ENCODE peak calls at places on chromosome X, in five cellular contexts. L, W, X, I and O are unnamed samples.
A peak's percentile ranks its signal among the peaks of the same experiment; 100 is the strongest.

GRCh38 chrX:31931225-31931624 is 859.4 kb upstream of the FTHL17 start:
- DNase-seq in I (no peak), W (no peak), X (no peak), L (no peak), O (no peak)

GRCh38 chrX:19848110-19848509 is 39.3 kb downstream of the SH3KBP1 start:
- DNase-seq in W (no peak), X (no peak), I (no peak), L (no peak), O (no peak)

GRCh38 chrX:119682019-119682989 is 10.7 kb downstream of the SEPTIN6 start:
- DNase-seq in I (no peak), X (no peak), W (no peak), L (no peak), O (no peak)

GRCh38 chrX:810186-810585 is 179.6 kb downstream of the SHOX start:
- DNase-seq in L (no peak), W (no peak), X (no peak), I (no peak), O (no peak)

GRCh38 chrX:106955004-106955772 is 35.0 kb downstream of the CLDN2 start:
- DNase-seq in I (no peak), W (peak; percentile 59), X (peak; percentile 82), L (no peak), O (no peak)

GRCh38 chrX:33190016-33190415 is 21.3 kb downstream of the DMD start:
- DNase-seq in L (no peak), X (no peak), W (no peak), I (no peak), O (peak; percentile 55)

GRCh38 chrX:13142891-13143290 is 98.5 kb upstream of the FAM9C start:
- DNase-seq in W (no peak), I (no peak), X (no peak), L (no peak), O (no peak)

GRCh38 chrX:124507276-124507675 is 160.9 kb downstream of the SH2D1A start:
- DNase-seq in W (no peak), L (no peak), I (no peak), X (no peak), O (no peak)

GRCh38 chrX:155216940-155217450 is 735 bp downstream of the VBP1 start:
- DNase-seq in X (no peak), L (no peak), W (no peak), I (no peak), O (peak; percentile 66)
- TF ChIP-seq JUN in X (no peak), L (no peak), W (no peak), I (no peak), O (no peak)

GRCh38 chrX:150017868-150018267 is 79.6 kb upstream of the EOLA2 start:
- DNase-seq in L (no peak), W (no peak), X (no peak), I (no peak), O (no peak)

DNA sequence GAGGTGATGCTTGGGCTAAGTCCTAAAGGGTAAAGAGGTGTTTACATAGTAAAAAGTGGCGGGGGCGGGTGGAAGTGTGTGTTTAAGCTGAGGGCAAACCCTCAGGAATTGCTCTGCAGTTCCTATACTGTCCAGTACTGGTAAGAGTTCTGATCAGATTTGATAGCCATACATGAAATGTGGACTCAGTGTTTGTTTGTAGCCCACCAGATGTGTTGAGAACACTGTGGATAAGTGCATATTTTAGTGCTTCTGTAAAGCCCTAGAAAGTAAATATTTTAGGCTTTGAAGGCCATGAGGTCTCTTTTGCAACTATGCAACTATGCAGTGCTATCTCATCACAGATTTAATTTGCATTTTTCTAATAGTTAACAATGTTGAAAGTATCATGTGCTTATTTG is 80.6 kb upstream of the EOLA2 start:
- DNase-seq in X (peak; percentile 15), I (no peak), L (no peak), W (no peak), O (no peak)
- TF ChIP-seq JUN in X (no peak), I (no peak), L (no peak), W (no peak), O (no peak)

GRCh38 chrX:139881130-139881529 is 51.7 kb downstream of the ATP11C start:
- DNase-seq in L (no peak), X (no peak), I (no peak), W (no peak), O (no peak)
- TF ChIP-seq JUN in L (no peak), X (no peak), I (no peak), W (no peak), O (no peak)

GRCh38 chrX:17944833-17945497 is 83.9 kb upstream of the RAI2 start:
- DNase-seq in X (peak; percentile 7), L (no peak), I (peak; percentile 45), W (peak; percentile 7), O (peak; percentile 1)
- TF ChIP-seq JUN in X (no peak), L (no peak), I (no peak), W (no peak), O (no peak)

GRCh38 chrX:28880136-28880535 is 292.9 kb downstream of the IL1RAPL1 start:
- DNase-seq in L (no peak), W (no peak), I (no peak), X (no peak), O (no peak)

GRCh38 chrX:28876901-28877300 is 289.7 kb downstream of the IL1RAPL1 start:
- DNase-seq in I (no peak), W (no peak), X (no peak), L (no peak), O (no peak)

GRCh38 chrX:28876415-28876814 is 289.2 kb downstream of the IL1RAPL1 start:
- DNase-seq in X (no peak), I (no peak), L (no peak), W (no peak), O (no peak)
- TF ChIP-seq JUN in X (no peak), I (no peak), L (no peak), W (no peak), O (no peak)

DNA sequence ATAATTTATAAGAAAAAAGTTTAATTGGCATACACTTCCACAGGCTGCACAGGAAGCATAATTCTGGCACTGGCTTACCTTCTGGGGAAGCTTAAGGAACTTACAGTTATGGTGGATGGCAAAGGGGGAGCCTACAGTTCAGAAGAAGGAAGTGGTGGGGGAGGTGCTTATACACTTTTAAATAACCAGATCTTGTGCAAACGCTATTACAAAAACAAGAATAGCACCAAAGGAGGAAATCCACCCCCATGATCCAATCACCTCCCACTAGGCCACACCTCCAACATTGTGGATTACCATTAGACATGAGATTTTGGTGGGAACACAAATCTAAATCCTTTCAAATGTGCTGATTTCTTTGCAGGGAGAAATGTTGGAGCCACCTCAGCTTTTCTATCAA is 287.7 kb downstream of the CPXCR1 start:
- DNase-seq in X (no peak), W (no peak), L (no peak), I (no peak), O (no peak)
- TF ChIP-seq JUN in X (no peak), W (no peak), L (no peak), I (no peak), O (no peak)

GRCh38 chrX:43720082-43720481 is 64.0 kb downstream of the MAOA start:
- DNase-seq in W (no peak), X (no peak), L (no peak), I (no peak), O (no peak)

GRCh38 chrX:43717161-43717560 is 61.1 kb downstream of the MAOA start:
- DNase-seq in I (no peak), L (no peak), W (no peak), X (no peak), O (no peak)

GRCh38 chrX:43718546-43718945 is 62.4 kb downstream of the MAOA start:
- DNase-seq in I (no peak), L (no peak), X (no peak), W (no peak), O (no peak)

GRCh38 chrX:43718081-43718480 is 62.0 kb downstream of the MAOA start:
- DNase-seq in L (no peak), W (no peak), I (no peak), X (no peak), O (no peak)

DNA sequence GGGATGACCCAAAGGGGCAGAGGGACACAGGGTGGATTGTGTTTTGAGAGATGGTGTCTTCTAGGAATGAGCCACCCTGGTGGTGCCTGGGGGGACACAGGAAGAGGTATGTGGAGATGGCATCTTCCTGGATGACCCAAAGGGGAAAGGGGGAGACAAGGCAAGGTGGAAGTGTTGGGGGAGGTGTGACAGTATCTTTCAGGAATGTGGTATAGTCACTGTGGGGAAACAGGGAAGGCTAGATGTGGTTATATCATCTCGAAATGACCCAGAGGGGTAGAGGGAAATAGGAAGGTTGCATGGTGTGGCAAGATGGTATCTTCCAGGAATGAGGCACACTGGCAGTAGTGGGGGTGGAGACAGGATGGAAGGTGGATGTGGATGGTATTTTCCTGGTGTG is 62.9 kb downstream of the MAOA start:
- DNase-seq in I (no peak), L (no peak), W (no peak), X (no peak), O (no peak)
- TF ChIP-seq JUN in I (no peak), L (no peak), W (no peak), X (no peak), O (no peak)